ENCODE peak calls at places on chromosomes 16 and 17, in ten cellular contexts. F, I, T, H, K, Q, G, B, J and A are unnamed samples. For H3K4me1, the result is how much of the 10 kb centered on the place peaks cover.

GRCh38 chr16:51994597-51994996 is 552.3 kb downstream of the TOX3 start:
- DNase-seq in F (peak), I (no peak), T (no peak), H (peak), K (no peak), Q (no peak), G (no peak), B (peak), J (peak), A (peak)

GRCh38 chr17:2580156-2580555 is 13.3 kb upstream of the PAFAH1B1 start:
- DNase-seq in F (no peak), I (no peak), T (no peak), H (no peak), K (no peak), Q (no peak), G (no peak), B (no peak), J (no peak), A (no peak)

GRCh38 chr17:15213381-15214087 is 51.6 kb downstream of the PMP22 start:
- DNase-seq in F (peak), I (no peak), T (no peak), H (peak), K (no peak), Q (no peak), G (peak), B (no peak), J (no peak), A (no peak)

GRCh38 chr17:47630614-47631013 is 19.1 kb upstream of the KPNB1 start:
- DNase-seq in F (no peak), I (no peak), T (no peak), H (peak), K (no peak), Q (no peak), G (no peak), B (no peak), J (no peak), A (no peak)

GRCh38 chr16:68417711-68418301 is 30.5 kb downstream of the SMPD3 start:
- DNase-seq in F (no peak), I (no peak), T (no peak), H (no peak), K (peak), Q (no peak), G (no peak), B (peak), J (no peak), A (peak)

GRCh38 chr17:57956311-57957119 is 1.3 kb upstream of the CUEDC1 start:
- DNase-seq in F (no peak), I (no peak), T (no peak), H (no peak), K (no peak), Q (peak), G (no peak), B (no peak), J (no peak), A (peak)

GRCh38 chr17:42608692-42609181 is 437 bp downstream of the RETREG3 start:
- DNase-seq in F (peak), I (no peak), T (no peak), H (no peak), K (peak), Q (no peak), G (no peak), B (peak), J (no peak), A (no peak)

GRCh38 chr16:58317608-58318152 is 22.9 kb upstream of the PRSS54 start:
- DNase-seq in F (no peak), I (no peak), T (no peak), H (no peak), K (no peak), Q (no peak), G (no peak), B (no peak), J (no peak), A (no peak)

GRCh38 chr17:61678339-61678738 is 87.3 kb upstream of the NACA2 start:
- DNase-seq in F (no peak), I (no peak), T (no peak), H (no peak), K (no peak), Q (no peak), G (no peak), B (no peak), J (no peak), A (no peak)

GRCh38 chr17:77581480-77581879 is 377.0 kb upstream of the TNRC6C start:
- DNase-seq in F (peak), I (no peak), T (no peak), H (no peak), K (no peak), Q (no peak), G (no peak), B (no peak), J (no peak), A (no peak)
- H3K4me1 ChIP-seq in F (under half), I (under half), T (under half), H (under half), K (under half), Q (under half), G (under half), B (under half), J (under half), A (under half)

DNA sequence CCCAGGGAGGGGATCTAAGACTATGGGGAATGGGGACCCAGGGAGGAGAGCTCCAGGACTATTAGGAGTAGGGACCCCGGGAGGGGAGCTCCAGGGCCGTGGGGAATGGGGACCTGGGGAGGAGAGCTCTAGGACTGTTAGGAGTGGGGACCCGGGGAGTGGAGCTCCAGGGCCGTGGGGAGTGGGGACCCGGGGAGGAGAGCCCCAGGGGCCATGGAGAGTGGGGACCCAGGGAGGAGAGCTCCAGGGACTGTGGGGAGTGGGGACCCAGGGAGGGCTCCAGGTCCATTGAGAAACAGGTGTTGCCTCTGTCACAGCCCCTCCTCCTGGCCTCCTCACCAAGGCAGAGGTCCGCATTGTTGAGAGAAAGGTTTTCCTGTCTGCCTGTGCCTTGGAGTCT is 16.0 kb downstream of the MPRIP start:
- DNase-seq in F (no peak), I (no peak), T (no peak), H (no peak), K (no peak), Q (no peak), G (no peak), B (no peak), J (no peak), A (no peak)
- H3K4me1 ChIP-seq in F (under half), I (under half), T (half or more), H (under half), K (under half), Q (under half), G (under half), B (under half), J (half or more), A (under half)

DNA sequence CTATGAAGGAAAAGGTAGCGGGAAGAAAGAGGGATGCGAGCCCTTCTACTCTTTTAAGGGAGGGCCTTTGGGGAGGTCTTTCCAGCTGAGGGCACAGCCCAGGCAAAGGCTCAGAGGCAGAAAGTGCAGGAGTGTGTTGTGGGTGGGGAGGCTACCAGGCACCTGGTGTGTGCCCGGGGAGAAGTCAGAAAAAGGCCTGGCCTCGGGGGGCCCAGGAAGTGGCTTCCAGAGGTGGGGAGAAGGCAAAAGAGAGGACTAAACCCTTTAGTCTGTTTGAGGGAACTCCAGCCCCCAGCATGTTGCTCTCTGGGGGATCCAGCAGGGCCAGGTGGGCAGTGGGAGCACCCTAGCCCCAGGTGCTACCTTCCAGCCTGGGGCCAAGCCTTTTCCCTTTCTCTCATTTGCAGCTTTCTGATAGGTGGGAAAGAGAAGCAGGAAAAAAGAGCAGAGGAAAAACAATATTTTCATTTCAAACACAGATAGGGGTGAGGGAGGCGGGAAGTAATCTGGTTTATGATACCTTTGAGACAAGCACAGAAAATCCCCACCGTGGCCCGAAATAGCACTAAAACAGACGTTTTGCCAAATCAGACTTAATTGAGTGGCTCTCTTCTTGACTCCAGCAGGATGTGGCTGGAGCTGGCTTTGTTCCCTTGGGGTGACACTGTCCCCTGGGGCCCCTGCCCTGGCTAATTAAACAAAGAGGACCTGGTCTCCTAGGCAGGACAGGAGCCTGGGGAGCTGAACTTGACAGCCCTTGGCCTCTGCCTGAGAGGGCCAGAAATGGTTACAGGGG is 10.4 kb downstream of the RAI1 start:
- DNase-seq in F (no peak), I (no peak), T (no peak), H (peak), K (no peak), Q (no peak), G (no peak), B (no peak), J (peak), A (no peak)
- H3K4me1 ChIP-seq in F (under half), I (half or more), T (half or more), H (under half), K (half or more), Q (under half), G (under half), B (under half), J (under half), A (under half)

GRCh38 chr17:49631496-49631895 is 46.4 kb downstream of the SPOP start:
- DNase-seq in F (peak), I (no peak), T (no peak), H (no peak), K (no peak), Q (no peak), G (no peak), B (no peak), J (no peak), A (no peak)
- H3K4me1 ChIP-seq in F (half or more), I (under half), T (half or more), H (under half), K (under half), Q (under half), G (under half), B (under half), J (half or more), A (under half)